ENCODE peak calls at places on chromosomes 3 and 15, in five cellular contexts. One of them, this sample, is unnamed.

GRCh38 chr3:30848093-30848779 is 46.2 kb downstream of the GADL1 start:
- DNase-seq in GM06990: no peak
- DNase-seq in IMR-90: no peak
- DNase-seq in fibroblast of the aortic adventitia: no peak
- DNase-seq in GM23248: no peak
- DNase-seq in this sample: peak; percentile 59

GRCh38 chr15:83845230-83845629 is 191.3 kb downstream of the ADAMTSL3 start:
- DNase-seq in IMR-90: peak; percentile 94
- DNase-seq in fibroblast of the aortic adventitia: peak; percentile 98
- DNase-seq in GM23248: peak; percentile 87
- DNase-seq in GM06990: no peak
- DNase-seq in this sample: no peak

GRCh38 chr15:66740802-66741201 is 38.8 kb downstream of the SMAD6 start:
- DNase-seq in IMR-90: no peak
- DNase-seq in GM23248: peak; percentile 86
- DNase-seq in fibroblast of the aortic adventitia: peak; percentile 69
- DNase-seq in GM06990: no peak
- DNase-seq in this sample: no peak

GRCh38 chr15:78211189-78211921 is 23.0 kb downstream of the ACSBG1 start:
- DNase-seq in GM06990: no peak
- DNase-seq in GM23248: no peak
- DNase-seq in IMR-90: no peak
- DNase-seq in fibroblast of the aortic adventitia: no peak
- DNase-seq in this sample: peak; percentile 42

GRCh38 chr3:77038468-77038927 is 1.4 kb upstream of the ROBO2 start:
- DNase-seq in GM23248: peak; percentile 91
- DNase-seq in GM06990: no peak
- DNase-seq in fibroblast of the aortic adventitia: peak; percentile 75
- DNase-seq in IMR-90: peak; percentile 85
- DNase-seq in this sample: peak; percentile 91

GRCh38 chr3:190825389-190826016 is 37.0 kb downstream of the GMNC start:
- DNase-seq in GM06990: no peak
- DNase-seq in IMR-90: no peak
- DNase-seq in GM23248: peak; percentile 33
- DNase-seq in fibroblast of the aortic adventitia: no peak
- DNase-seq in this sample: no peak

GRCh38 chr3:126056681-126057546 is 27.0 kb downstream of the SLC41A3 start:
- DNase-seq in GM23248: peak; percentile 42
- DNase-seq in IMR-90: peak; percentile 2
- DNase-seq in GM06990: no peak
- DNase-seq in fibroblast of the aortic adventitia: no peak
- DNase-seq in this sample: no peak

GRCh38 chr3:195583831-195584542 is at the start of gene APOD:
- DNase-seq in GM23248: peak; percentile 57
- DNase-seq in GM06990: no peak
- DNase-seq in IMR-90: peak; percentile 13
- DNase-seq in fibroblast of the aortic adventitia: peak; percentile 38
- DNase-seq in this sample: peak; percentile 76

GRCh38 chr15:84079885-84080777 is 155.4 kb upstream of the GOLGA6L4 start:
- DNase-seq in fibroblast of the aortic adventitia: peak; percentile 3
- DNase-seq in GM23248: peak; percentile 28
- DNase-seq in IMR-90: peak; percentile 3
- DNase-seq in GM06990: peak; percentile 63
- DNase-seq in this sample: peak; percentile 33

GRCh38 chr15:59244337-59244736 is 37.7 kb downstream of the LDHAL6B start:
- DNase-seq in GM06990: peak; percentile 23
- DNase-seq in GM23248: no peak
- DNase-seq in IMR-90: no peak
- DNase-seq in fibroblast of the aortic adventitia: no peak
- DNase-seq in this sample: no peak

GRCh38 chr3:133754973-133755828 is 9.0 kb downstream of the TF start:
- DNase-seq in IMR-90: no peak
- DNase-seq in fibroblast of the aortic adventitia: no peak
- DNase-seq in GM23248: no peak
- DNase-seq in GM06990: no peak
- DNase-seq in this sample: no peak

GRCh38 chr3:61422945-61423740 is 138.2 kb upstream of the PTPRG start:
- DNase-seq in GM06990: no peak
- DNase-seq in GM23248: no peak
- DNase-seq in fibroblast of the aortic adventitia: no peak
- DNase-seq in IMR-90: no peak
- DNase-seq in this sample: peak; percentile 34

GRCh38 chr15:77497108-77497737 is 76.5 kb downstream of the HMG20A start:
- DNase-seq in fibroblast of the aortic adventitia: peak; percentile 91
- DNase-seq in GM06990: no peak
- DNase-seq in GM23248: peak; percentile 77
- DNase-seq in IMR-90: no peak
- DNase-seq in this sample: peak; percentile 35

GRCh38 chr3:188389711-188390346 is 235.9 kb downstream of the LPP start:
- DNase-seq in IMR-90: no peak
- DNase-seq in GM06990: peak; percentile 41
- DNase-seq in GM23248: peak; percentile 55
- DNase-seq in fibroblast of the aortic adventitia: no peak
- DNase-seq in this sample: no peak

GRCh38 chr15:78264304-78265136 is at the start of gene DNAJA4:
- DNase-seq in IMR-90: no peak
- DNase-seq in GM23248: peak; percentile 59
- DNase-seq in GM06990: peak; percentile 57
- DNase-seq in fibroblast of the aortic adventitia: no peak
- DNase-seq in this sample: no peak

GRCh38 chr15:78241017-78241416 is 6.7 kb upstream of the ACSBG1 start:
- DNase-seq in fibroblast of the aortic adventitia: peak; percentile 74
- DNase-seq in IMR-90: peak; percentile 59
- DNase-seq in GM23248: peak; percentile 79
- DNase-seq in GM06990: peak; percentile 72
- DNase-seq in this sample: peak; percentile 85

GRCh38 chr15:38707802-38708671 is 143.4 kb upstream of the RASGRP1 start:
- DNase-seq in GM06990: no peak
- DNase-seq in fibroblast of the aortic adventitia: peak; percentile 79
- DNase-seq in IMR-90: peak; percentile 80
- DNase-seq in GM23248: peak; percentile 78
- DNase-seq in this sample: peak; percentile 76

DNA sequence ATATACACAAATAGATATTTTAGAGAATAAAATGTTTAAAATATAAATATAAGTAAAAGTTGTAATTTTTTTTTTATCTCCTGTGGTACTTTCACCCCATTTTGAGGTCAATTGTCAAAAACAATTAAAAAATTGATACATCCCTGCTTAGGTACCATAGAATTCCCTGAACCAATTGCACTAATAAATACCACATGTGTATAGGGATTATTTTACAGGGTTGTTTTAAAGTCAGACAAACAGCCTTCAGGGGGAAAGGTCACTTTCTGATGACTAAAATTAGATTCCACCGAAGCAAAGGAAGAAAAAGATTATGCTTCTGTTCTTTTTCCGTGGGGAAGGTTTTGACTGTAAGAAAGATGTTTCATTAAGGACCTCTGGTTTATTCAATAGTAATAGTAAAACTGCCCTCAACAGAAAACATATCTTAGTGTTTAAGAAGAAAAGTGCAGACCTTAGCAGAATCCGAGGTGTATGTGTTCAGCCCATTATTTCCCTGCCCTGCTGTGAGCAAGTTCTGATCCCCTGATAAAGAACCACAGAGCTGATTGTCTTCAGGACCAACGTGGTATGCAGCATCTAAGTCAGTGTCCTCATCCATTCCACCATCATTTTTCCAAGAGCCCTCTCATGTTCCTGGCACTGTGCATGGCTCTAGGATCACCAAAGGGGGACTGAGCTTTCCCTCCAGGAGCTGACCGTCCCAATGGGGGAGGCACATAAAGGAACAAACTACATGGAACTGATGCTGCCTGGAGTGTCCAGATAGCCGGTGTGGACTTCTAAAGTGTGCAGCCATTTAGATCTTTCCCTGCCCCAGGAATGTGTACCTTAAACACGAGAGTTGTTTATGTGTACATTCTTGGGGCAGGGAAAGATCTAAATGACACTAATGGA is 132.8 kb upstream of the IL12A start:
- DNase-seq in IMR-90: no peak
- DNase-seq in GM06990: no peak
- DNase-seq in GM23248: no peak
- DNase-seq in fibroblast of the aortic adventitia: no peak
- DNase-seq in this sample: no peak
- H3K4me3 ChIP-seq in IMR-90: no peak overlapping the region
- H3K4me3 ChIP-seq in GM06990: no peak overlapping the region
- H3K4me3 ChIP-seq in GM23248: no peak overlapping the region
- H3K4me3 ChIP-seq in fibroblast of the aortic adventitia: no peak overlapping the region
- H3K4me3 ChIP-seq in this sample: peak overlapping the region; percentile 26

DNA sequence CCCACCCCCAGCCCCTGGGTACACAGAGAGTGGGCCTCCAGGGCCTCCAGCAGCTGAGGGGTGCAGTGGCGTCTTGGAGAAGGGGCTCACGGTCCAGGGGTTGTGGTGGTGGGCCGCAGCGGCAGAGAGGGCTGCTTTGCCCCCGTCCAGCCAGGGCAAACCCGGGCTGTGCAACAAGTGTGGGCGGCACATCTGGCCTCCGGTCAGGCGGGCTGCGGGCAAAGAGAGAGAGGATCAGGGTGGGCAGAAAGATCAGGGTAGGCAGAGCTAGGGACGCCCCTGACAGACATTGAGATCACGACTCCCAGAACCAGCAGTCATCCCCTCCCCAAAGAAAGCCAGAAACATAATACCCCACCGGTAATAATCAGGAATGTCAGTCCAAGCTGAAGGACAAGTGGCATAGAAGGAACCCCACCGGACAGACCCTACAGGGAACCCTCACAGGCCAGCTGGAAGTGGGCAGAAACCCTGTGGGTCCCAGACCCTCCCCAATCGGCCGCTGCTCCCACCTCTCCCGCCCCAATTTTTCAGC is 6.8 kb downstream of the GATA2 start:
- DNase-seq in IMR-90: no peak
- DNase-seq in GM23248: peak; percentile 64
- DNase-seq in GM06990: no peak
- DNase-seq in fibroblast of the aortic adventitia: no peak
- DNase-seq in this sample: no peak
- H3K4me3 ChIP-seq in IMR-90: peak overlapping the region; percentile 89
- H3K4me3 ChIP-seq in GM23248: peak overlapping the region; percentile 90
- H3K4me3 ChIP-seq in GM06990: no peak overlapping the region
- H3K4me3 ChIP-seq in fibroblast of the aortic adventitia: peak overlapping the region; percentile 92
- H3K4me3 ChIP-seq in this sample: peak overlapping the region; percentile 58

DNA sequence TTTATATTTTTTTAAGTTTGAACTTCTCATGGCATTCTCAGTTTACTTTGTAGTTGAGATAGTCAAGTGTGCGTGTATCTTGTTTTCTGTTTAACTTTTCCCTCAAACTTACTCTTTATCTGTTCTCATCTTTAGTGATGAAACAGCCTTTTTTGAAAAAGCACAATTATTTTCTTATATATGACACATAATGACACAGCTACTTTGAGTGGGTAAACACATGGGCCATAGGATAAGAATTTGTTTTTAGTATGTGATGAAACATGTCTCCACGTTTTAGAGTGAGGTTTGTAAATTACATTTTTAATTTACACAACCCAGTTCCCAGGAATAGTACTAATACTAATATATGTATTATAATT is 3.2 kb downstream of the DIPK2A start:
- DNase-seq in fibroblast of the aortic adventitia: peak; percentile 34
- DNase-seq in IMR-90: peak; percentile 57
- DNase-seq in GM23248: peak; percentile 64
- DNase-seq in GM06990: no peak
- DNase-seq in this sample: no peak
- H3K4me3 ChIP-seq in fibroblast of the aortic adventitia: peak overlapping the region; percentile 93
- H3K4me3 ChIP-seq in IMR-90: no peak overlapping the region
- H3K4me3 ChIP-seq in GM23248: peak overlapping the region; percentile 99
- H3K4me3 ChIP-seq in GM06990: peak overlapping the region; percentile 98
- H3K4me3 ChIP-seq in this sample: peak overlapping the region; percentile 75

GRCh38 chr3:36923523-36923943 is 21.3 kb downstream of the TRANK1 start:
- DNase-seq in GM06990: no peak
- DNase-seq in IMR-90: no peak
- DNase-seq in fibroblast of the aortic adventitia: no peak
- DNase-seq in GM23248: no peak
- DNase-seq in this sample: no peak

GRCh38 chr3:36926292-36926897 is 18.5 kb downstream of the TRANK1 start:
- DNase-seq in GM06990: no peak
- DNase-seq in GM23248: no peak
- DNase-seq in fibroblast of the aortic adventitia: no peak
- DNase-seq in IMR-90: no peak
- DNase-seq in this sample: no peak

GRCh38 chr3:36924748-36925521 is 19.9 kb downstream of the TRANK1 start:
- DNase-seq in fibroblast of the aortic adventitia: no peak
- DNase-seq in GM06990: no peak
- DNase-seq in GM23248: no peak
- DNase-seq in IMR-90: no peak
- DNase-seq in this sample: no peak

GRCh38 chr3:36920884-36921567 is 23.8 kb downstream of the TRANK1 start:
- DNase-seq in GM06990: no peak
- DNase-seq in GM23248: no peak
- DNase-seq in fibroblast of the aortic adventitia: no peak
- DNase-seq in IMR-90: no peak
- DNase-seq in this sample: no peak

DNA sequence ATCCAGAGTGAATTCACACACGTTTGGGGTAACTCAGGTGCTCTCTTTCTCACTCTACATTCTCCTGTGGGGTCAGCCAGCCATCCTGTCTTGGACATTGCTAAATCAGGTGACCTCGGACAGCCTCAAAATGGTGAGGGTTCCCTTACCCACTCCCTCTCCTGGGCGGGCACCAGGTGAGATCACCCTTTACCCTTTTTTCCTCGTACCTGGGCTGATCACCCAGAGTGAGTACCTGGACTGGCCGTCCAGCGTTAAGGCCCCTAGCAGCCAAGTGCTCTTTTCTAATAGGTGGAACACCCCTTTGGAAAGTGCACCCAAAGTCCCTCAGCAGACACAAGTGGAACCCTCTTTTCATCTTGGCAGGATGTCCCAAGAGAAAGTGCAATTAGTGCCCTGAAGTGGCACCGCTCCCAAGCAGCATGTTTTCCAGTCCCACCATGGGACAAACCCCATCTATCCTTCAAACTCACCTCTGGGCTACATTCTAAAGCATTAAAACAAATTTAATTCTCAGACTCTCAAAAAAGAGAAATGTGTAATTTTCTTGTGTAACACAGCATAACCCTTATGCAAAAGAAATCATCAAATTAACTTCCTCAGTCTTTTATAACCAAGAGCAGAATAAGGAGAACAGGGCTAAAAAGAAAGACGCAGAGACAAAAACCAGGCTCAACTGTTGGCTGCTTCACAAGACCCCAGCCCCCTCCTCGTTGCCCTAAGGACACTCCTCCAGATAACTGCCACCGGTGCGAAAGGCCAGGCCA is 20.7 kb downstream of the TRANK1 start:
- DNase-seq in GM23248: no peak
- DNase-seq in fibroblast of the aortic adventitia: no peak
- DNase-seq in IMR-90: no peak
- DNase-seq in GM06990: no peak
- DNase-seq in this sample: no peak
- H3K4me3 ChIP-seq in GM23248: no peak overlapping the region
- H3K4me3 ChIP-seq in fibroblast of the aortic adventitia: no peak overlapping the region
- H3K4me3 ChIP-seq in IMR-90: no peak overlapping the region
- H3K4me3 ChIP-seq in GM06990: no peak overlapping the region
- H3K4me3 ChIP-seq in this sample: no peak overlapping the region